ENCODE peak calls at places on chromosomes 16 and 17, in four cellular contexts. K is CD4-positive, alpha-beta T cell; Q is skeletal muscle cell; S is transverse colon. U is an unnamed sample.

GRCh38 chr16:20774703-20775362 is 11.0 kb downstream of the ACSM3 start:
- DNase-seq in K (peak), Q (peak), S (peak), U (peak)

GRCh38 chr17:29138184-29138955 is 41.8 kb downstream of the MYO18A start:
- DNase-seq in K (peak), Q (no peak), S (no peak), U (no peak)

GRCh38 chr16:30850246-30850645 is 43.6 kb downstream of the BCL7C start:
- DNase-seq in K (no peak), Q (no peak), S (no peak), U (no peak)

GRCh38 chr17:50638851-50639767 is 4.4 kb downstream of the ABCC3 start:
- DNase-seq in K (no peak), Q (peak), S (peak), U (peak)

GRCh38 chr16:50881331-50881830 is 139.5 kb downstream of the CYLD start:
- DNase-seq in K (no peak), Q (no peak), S (no peak), U (peak)

GRCh38 chr16:85046472-85046916 is 18.9 kb downstream of the KIAA0513 start:
- DNase-seq in K (no peak), Q (no peak), S (no peak), U (no peak)

GRCh38 chr17:54977744-54978143 is 9.2 kb downstream of the STXBP4 start:
- DNase-seq in K (no peak), Q (no peak), S (no peak), U (no peak)

GRCh38 chr17:47726796-47727703 is 6.0 kb upstream of the TBX21 start:
- DNase-seq in K (no peak), Q (no peak), S (no peak), U (no peak)

GRCh38 chr16:50844840-50845239 is 103.0 kb downstream of the CYLD start:
- DNase-seq in K (no peak), Q (no peak), S (no peak), U (no peak)

GRCh38 chr16:47392114-47392513 is 68.7 kb downstream of the ITFG1 start:
- DNase-seq in K (no peak), Q (no peak), S (no peak), U (no peak)

GRCh38 chr17:49952209-49952911 is 16.6 kb upstream of the DLX4 start:
- DNase-seq in K (peak), Q (no peak), S (peak), U (peak)

GRCh38 chr16:48136547-48137360 is 19.0 kb downstream of the ABCC12 start:
- DNase-seq in K (no peak), Q (no peak), S (no peak), U (no peak)

GRCh38 chr16:89392881-89393730 is 97.3 kb downstream of the ANKRD11 start:
- DNase-seq in K (no peak), Q (no peak), S (no peak), U (no peak)

GRCh38 chr17:48444531-48445247 is 14.7 kb upstream of the SKAP1 start:
- DNase-seq in K (peak), Q (no peak), S (no peak), U (no peak)

GRCh38 chr16:79816081-79816497 is 215.6 kb upstream of the MAF start:
- DNase-seq in K (no peak), Q (no peak), S (no peak), U (no peak)

GRCh38 chr17:17759164-17759563 is 77.6 kb downstream of the SREBF1 start:
- DNase-seq in K (no peak), Q (no peak), S (no peak), U (no peak)

GRCh38 chr17:17836818-17837379 is at the start of gene SREBF1:
- DNase-seq in K (peak), Q (no peak), S (peak), U (peak)

GRCh38 chr16:30430428-30430970 is 669 bp upstream of the DCTPP1 start:
- DNase-seq in K (no peak), Q (no peak), S (no peak), U (no peak)

GRCh38 chr16:86090461-86091170 is 191.7 kb downstream of the IRF8 start:
- DNase-seq in K (no peak), Q (no peak), S (no peak), U (no peak)

GRCh38 chr16:57609541-57610401 is 18.7 kb upstream of the ADGRG1 start:
- DNase-seq in K (no peak), Q (no peak), S (peak), U (no peak)

GRCh38 chr16:67216612-67217490 is 10.1 kb upstream of the TMEM208 start:
- DNase-seq in K (no peak), Q (no peak), S (no peak), U (no peak)

GRCh38 chr17:80959330-80960036 is 32.2 kb upstream of the CHMP6 start:
- DNase-seq in K (no peak), Q (no peak), S (peak), U (no peak)

GRCh38 chr16:17138801-17139200 is 332.0 kb downstream of the XYLT1 start:
- DNase-seq in K (no peak), Q (no peak), S (no peak), U (no peak)

GRCh38 chr16:55955439-55955838 is 80.3 kb upstream of the CES5A start:
- DNase-seq in K (no peak), Q (no peak), S (no peak), U (no peak)

GRCh38 chr16:57390635-57391307 is 13.8 kb upstream of the CCL17 start:
- DNase-seq in K (no peak), Q (no peak), S (no peak), U (no peak)